ENCODE peak calls at places on chromosomes 1 and 21, in seven cellular contexts. O is ovary, T is body of pancreas, R is stomach, J is sigmoid colon, V is Peyer's patch, Z is A549. N is an unnamed sample. For H3K4me1 and H3K9me3, the result is how much of the 10 kb centered on the place peaks cover.

GRCh38 chr1:20375563-20375962 is 84.9 kb downstream of the VWA5B1 start:
- DNase-seq in O (no peak), T (no peak), R (no peak), J (peak), V (no peak), Z (no peak), N (no peak)

GRCh38 chr21:33302796-33303195 is 22.0 kb upstream of the IFNAR1 start:
- DNase-seq in O (no peak), T (no peak), R (no peak), J (no peak), V (no peak), Z (peak), N (no peak)

GRCh38 chr1:205285391-205286101 is 36.0 kb downstream of the NUAK2 start:
- DNase-seq in O (no peak), T (no peak), R (no peak), J (no peak), V (peak), Z (no peak), N (no peak)

GRCh38 chr21:40016667-40017066 is 149.4 kb downstream of the PCP4 start:
- DNase-seq in O (no peak), T (no peak), R (no peak), J (no peak), V (no peak), Z (no peak), N (no peak)

GRCh38 chr1:162279099-162279498 is 97.6 kb downstream of the SPATA46 start:
- DNase-seq in O (no peak), T (no peak), R (no peak), J (no peak), V (no peak), Z (no peak), N (no peak)

GRCh38 chr1:203916756-203917155 is 55.4 kb downstream of the SNRPE start:
- DNase-seq in O (no peak), T (no peak), R (no peak), J (no peak), V (no peak), Z (no peak), N (no peak)

GRCh38 chr1:28582248-28582615 is 9.8 kb upstream of the RAB42 start:
- DNase-seq in O (peak), T (no peak), R (no peak), J (no peak), V (no peak), Z (peak), N (no peak)

GRCh38 chr1:184299076-184299790 is 87.6 kb upstream of the C1orf21 start:
- DNase-seq in O (no peak), T (no peak), R (no peak), J (no peak), V (no peak), Z (no peak), N (no peak)

GRCh38 chr1:25699501-25700089 is 83.0 kb downstream of the MAN1C1 start:
- DNase-seq in O (peak), T (peak), R (no peak), J (no peak), V (no peak), Z (no peak), N (peak)

GRCh38 chr1:48061162-48062136 is 64.3 kb upstream of the TRABD2B start:
- DNase-seq in O (peak), T (peak), R (peak), J (no peak), V (peak), Z (peak), N (peak)

GRCh38 chr21:26717146-26717739 is 128.0 kb downstream of the ADAMTS1 start:
- DNase-seq in O (no peak), T (no peak), R (no peak), J (no peak), V (no peak), Z (peak), N (no peak)

GRCh38 chr1:151165281-151165737 is 393 bp downstream of the LYSMD1 start:
- DNase-seq in O (peak), T (peak), R (no peak), J (peak), V (peak), Z (peak), N (peak)

GRCh38 chr1:33819913-33820311 is 44.0 kb upstream of the HMGB4 start:
- DNase-seq in O (no peak), T (no peak), R (no peak), J (no peak), V (peak), Z (no peak), N (no peak)

GRCh38 chr1:198771562-198772153 is 132.8 kb downstream of the PTPRC start:
- DNase-seq in O (no peak), T (no peak), R (no peak), J (no peak), V (no peak), Z (peak), N (no peak)

GRCh38 chr21:42321845-42322244 is 6.6 kb upstream of the TFF3 start:
- DNase-seq in O (no peak), T (no peak), R (no peak), J (peak), V (no peak), Z (no peak), N (no peak)

GRCh38 chr1:235017719-235018118 is 110.9 kb downstream of the TOMM20 start:
- DNase-seq in O (no peak), T (no peak), R (no peak), J (peak), V (no peak), Z (peak), N (no peak)

GRCh38 chr1:62891961-62892562 is 108.1 kb downstream of the ATG4C start:
- DNase-seq in O (no peak), T (no peak), R (no peak), J (no peak), V (no peak), Z (no peak), N (no peak)

GRCh38 chr1:79852004-79852403 is 845.5 kb upstream of the ADGRL4 start:
- DNase-seq in O (no peak), T (no peak), R (no peak), J (no peak), V (no peak), Z (no peak), N (no peak)

GRCh38 chr1:186930248-186930647 is 101.5 kb downstream of the PLA2G4A start:
- DNase-seq in O (no peak), T (no peak), R (no peak), J (no peak), V (no peak), Z (no peak), N (no peak)

GRCh38 chr1:32241011-32241763 is 5.8 kb upstream of the FAM167B start:
- DNase-seq in O (peak), T (peak), R (peak), J (peak), V (peak), Z (peak), N (peak)

GRCh38 chr1:14637233-14637632 is 38.7 kb downstream of the KAZN start:
- DNase-seq in O (no peak), T (no peak), R (no peak), J (no peak), V (no peak), Z (no peak), N (no peak)

GRCh38 chr1:243926803-243927245 is 76.8 kb upstream of the AKT3 start:
- DNase-seq in O (no peak), T (no peak), R (no peak), J (no peak), V (no peak), Z (peak), N (no peak)

GRCh38 chr21:39564200-39564599 is 48.5 kb upstream of the B3GALT5 start:
- DNase-seq in O (no peak), T (peak), R (peak), J (no peak), V (no peak), Z (no peak), N (no peak)

GRCh38 chr1:65491472-65491871 is 71.0 kb downstream of the LEPR start:
- DNase-seq in O (no peak), T (no peak), R (no peak), J (no peak), V (no peak), Z (no peak), N (no peak)

GRCh38 chr1:9816199-9816598 is 7.6 kb downstream of the CLSTN1 start:
- DNase-seq in O (no peak), T (no peak), R (no peak), J (no peak), V (no peak), Z (no peak), N (no peak)

GRCh38 chr1:177948336-177948972 is 21.4 kb downstream of the SEC16B start:
- DNase-seq in O (peak), T (peak), R (peak), J (peak), V (peak), Z (peak), N (peak)

GRCh38 chr1:25245393-25245792 is 1.9 kb downstream of the RSRP1 start:
- DNase-seq in O (no peak), T (no peak), R (no peak), J (no peak), V (no peak), Z (no peak), N (no peak)

GRCh38 chr1:247212012-247212411 is 40.2 kb upstream of the ZNF124 start:
- DNase-seq in O (no peak), T (no peak), R (no peak), J (no peak), V (no peak), Z (no peak), N (no peak)

GRCh38 chr1:33181906-33182305 is at the start of gene TRIM62:
- DNase-seq in O (peak), T (peak), R (peak), J (peak), V (peak), Z (peak), N (peak)

GRCh38 chr1:47536646-47537118 is 98.8 kb downstream of the FOXD2 start:
- DNase-seq in O (no peak), T (peak), R (no peak), J (no peak), V (no peak), Z (no peak), N (no peak)

GRCh38 chr1:156537027-156537426 is 35.3 kb downstream of the IQGAP3 start:
- DNase-seq in O (no peak), T (no peak), R (no peak), J (no peak), V (peak), Z (no peak), N (no peak)

GRCh38 chr1:27372022-27372807 is 2.4 kb downstream of the FCN3 start:
- DNase-seq in O (no peak), T (no peak), R (no peak), J (no peak), V (no peak), Z (no peak), N (no peak)

GRCh38 chr1:30977105-30977504 is 68.5 kb upstream of the SDC3 start:
- DNase-seq in O (no peak), T (no peak), R (no peak), J (no peak), V (no peak), Z (peak), N (no peak)

GRCh38 chr1:206050655-206051235 is 2.2 kb upstream of the RHEX start:
- DNase-seq in O (no peak), T (no peak), R (no peak), J (no peak), V (peak), Z (no peak), N (no peak)

GRCh38 chr21:46037338-46038325 is 56.1 kb downstream of the COL6A1 start:
- DNase-seq in O (peak), T (no peak), R (no peak), J (no peak), V (no peak), Z (no peak), N (no peak)

GRCh38 chr1:184593612-184594011 is 161.0 kb downstream of the EDEM3 start:
- DNase-seq in O (no peak), T (no peak), R (no peak), J (no peak), V (no peak), Z (peak), N (no peak)

GRCh38 chr1:171743014-171743870 is 1.4 kb upstream of the VAMP4 start:
- DNase-seq in O (peak), T (no peak), R (no peak), J (no peak), V (no peak), Z (no peak), N (peak)

GRCh38 chr1:225631041-225631663 is 21.8 kb downstream of the ENAH start:
- DNase-seq in O (no peak), T (no peak), R (no peak), J (no peak), V (no peak), Z (no peak), N (no peak)

GRCh38 chr1:55635856-55636255 is 420.7 kb upstream of the USP24 start:
- DNase-seq in O (no peak), T (no peak), R (no peak), J (no peak), V (no peak), Z (no peak), N (no peak)
- H3K4me1 ChIP-seq in O (under half), T (under half), R (under half), J (under half), V (under half), Z (under half), N (under half)

GRCh38 chr1:152392909-152393308 is 21.2 kb downstream of the CRNN start:
- DNase-seq in O (no peak), T (peak), R (no peak), J (no peak), V (no peak), Z (no peak), N (no peak)

GRCh38 chr1:152388889-152389288 is 25.2 kb downstream of the CRNN start:
- DNase-seq in O (no peak), T (no peak), R (no peak), J (no peak), V (no peak), Z (no peak), N (no peak)

GRCh38 chr1:152386940-152387339 is 27.1 kb downstream of the CRNN start:
- DNase-seq in O (no peak), T (no peak), R (no peak), J (no peak), V (no peak), Z (no peak), N (no peak)
- H3K9me3 ChIP-seq in O (under half), T (under half), R (under half), J (under half), V (under half), Z (under half), N (under half)

GRCh38 chr1:226827458-226827857 is 43.0 kb upstream of the PSEN2 start:
- DNase-seq in O (peak), T (peak), R (peak), J (peak), V (peak), Z (no peak), N (peak)

GRCh38 chr1:226825746-226826100 is 44.7 kb upstream of the PSEN2 start:
- DNase-seq in O (no peak), T (no peak), R (no peak), J (no peak), V (no peak), Z (no peak), N (no peak)

GRCh38 chr1:226826479-226827245 is 43.8 kb upstream of the PSEN2 start:
- DNase-seq in O (no peak), T (no peak), R (no peak), J (no peak), V (peak), Z (no peak), N (no peak)

GRCh38 chr1:226829105-226829504 is 41.3 kb upstream of the PSEN2 start:
- DNase-seq in O (no peak), T (no peak), R (no peak), J (no peak), V (no peak), Z (no peak), N (no peak)

DNA sequence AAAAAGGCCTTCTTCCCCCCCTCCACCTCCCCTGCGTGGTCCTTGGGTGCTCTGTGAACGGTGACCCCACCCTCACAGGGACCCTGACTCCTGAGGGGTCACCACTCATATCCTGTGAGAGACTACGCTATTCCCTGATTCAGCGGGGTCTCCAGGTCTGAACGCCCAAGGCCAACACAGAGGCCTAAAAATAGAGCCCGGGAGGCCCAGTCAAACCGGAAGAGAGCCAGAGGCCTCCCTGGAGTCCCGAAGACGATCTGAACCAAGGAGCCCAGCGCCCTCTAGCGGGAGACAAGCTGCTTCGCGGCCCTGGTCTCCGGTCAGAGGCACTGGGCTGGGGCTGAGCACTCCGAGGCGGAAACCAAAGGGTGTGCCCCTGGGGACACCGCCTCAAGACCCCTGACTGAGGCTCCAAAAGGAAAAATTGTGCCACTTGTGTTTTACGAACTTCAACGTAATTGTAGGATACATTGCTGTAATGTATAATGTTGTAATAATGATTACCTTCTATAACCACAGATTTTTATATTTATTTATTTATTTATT is 42.4 kb upstream of the PSEN2 start:
- DNase-seq in O (peak), T (peak), R (peak), J (peak), V (peak), Z (peak), N (peak)
- TF ChIP-seq POLR2A in O (no peak), T (no peak), R (no peak), J (no peak), V (peak), Z (no peak), N (no peak)

GRCh38 chr1:224493269-224493668 is 58.7 kb upstream of the WDR26 start:
- DNase-seq in O (no peak), T (no peak), R (no peak), J (no peak), V (no peak), Z (no peak), N (no peak)
- H3K4me1 ChIP-seq in O (under half), T (under half), R (under half), J (under half), V (under half), Z (under half), N (under half)

GRCh38 chr1:152827173-152827572 is at the start of gene LCE1A:
- DNase-seq in O (no peak), T (no peak), R (no peak), J (no peak), V (no peak), Z (no peak), N (no peak)
- H3K9me3 ChIP-seq in O (under half), T (under half), R (under half), J (under half), V (under half), Z (under half), N (under half)

N was measured in gastrocnemius medialis.